ENCODE peak calls at places on chromosome 12, in eight cellular contexts. One of them, this sample, is unnamed.

GRCh38 chr12:75900781-75901254 is 130.8 kb downstream of the PHLDA1 start:
- DNase-seq in uterus: no peak
- DNase-seq in stomach: no peak
- DNase-seq in lower leg skin: no peak
- DNase-seq in cardiac muscle cell: no peak
- DNase-seq in LNCaP clone FGC: no peak
- DNase-seq in breast epithelium: no peak
- DNase-seq in left lung: no peak
- DNase-seq in this sample: no peak

GRCh38 chr12:71664411-71665108 is 459 bp downstream of the THAP2 start:
- DNase-seq in breast epithelium: no peak
- DNase-seq in stomach: no peak
- DNase-seq in left lung: no peak
- DNase-seq in uterus: no peak
- DNase-seq in cardiac muscle cell: peak; percentile 21
- DNase-seq in LNCaP clone FGC: no peak
- DNase-seq in lower leg skin: no peak
- DNase-seq in this sample: no peak

GRCh38 chr12:92186038-92186470 is 40.4 kb upstream of the BTG1 start:
- DNase-seq in breast epithelium: no peak
- DNase-seq in left lung: no peak
- DNase-seq in cardiac muscle cell: no peak
- DNase-seq in uterus: no peak
- DNase-seq in LNCaP clone FGC: no peak
- DNase-seq in stomach: no peak
- DNase-seq in lower leg skin: no peak
- DNase-seq in this sample: no peak

GRCh38 chr12:41442905-41443304 is 254.8 kb downstream of the PDZRN4 start:
- DNase-seq in uterus: no peak
- DNase-seq in lower leg skin: no peak
- DNase-seq in LNCaP clone FGC: no peak
- DNase-seq in breast epithelium: no peak
- DNase-seq in stomach: no peak
- DNase-seq in cardiac muscle cell: no peak
- DNase-seq in left lung: no peak
- DNase-seq in this sample: no peak

GRCh38 chr12:51752490-51752889 is 96.0 kb downstream of the FIGNL2 start:
- DNase-seq in lower leg skin: peak; percentile 29
- DNase-seq in breast epithelium: no peak
- DNase-seq in cardiac muscle cell: peak; percentile 91
- DNase-seq in stomach: peak; percentile 30
- DNase-seq in left lung: peak; percentile 41
- DNase-seq in uterus: peak; percentile 31
- DNase-seq in LNCaP clone FGC: peak; percentile 28
- DNase-seq in this sample: peak; percentile 67

GRCh38 chr12:93060666-93061413 is 131.7 kb upstream of the EEA1 start:
- DNase-seq in uterus: peak; percentile 42
- DNase-seq in breast epithelium: no peak
- DNase-seq in lower leg skin: no peak
- DNase-seq in cardiac muscle cell: peak; percentile 80
- DNase-seq in left lung: no peak
- DNase-seq in stomach: no peak
- DNase-seq in LNCaP clone FGC: no peak
- DNase-seq in this sample: no peak

GRCh38 chr12:32532951-32533350 is 133.6 kb downstream of the FGD4 start:
- DNase-seq in uterus: no peak
- DNase-seq in breast epithelium: no peak
- DNase-seq in LNCaP clone FGC: no peak
- DNase-seq in lower leg skin: no peak
- DNase-seq in cardiac muscle cell: no peak
- DNase-seq in left lung: no peak
- DNase-seq in stomach: no peak
- DNase-seq in this sample: no peak

GRCh38 chr12:110957652-110958051 is 37.3 kb upstream of the MYL2 start:
- DNase-seq in left lung: no peak
- DNase-seq in LNCaP clone FGC: no peak
- DNase-seq in cardiac muscle cell: no peak
- DNase-seq in lower leg skin: no peak
- DNase-seq in breast epithelium: no peak
- DNase-seq in stomach: no peak
- DNase-seq in uterus: no peak
- DNase-seq in this sample: no peak

DNA sequence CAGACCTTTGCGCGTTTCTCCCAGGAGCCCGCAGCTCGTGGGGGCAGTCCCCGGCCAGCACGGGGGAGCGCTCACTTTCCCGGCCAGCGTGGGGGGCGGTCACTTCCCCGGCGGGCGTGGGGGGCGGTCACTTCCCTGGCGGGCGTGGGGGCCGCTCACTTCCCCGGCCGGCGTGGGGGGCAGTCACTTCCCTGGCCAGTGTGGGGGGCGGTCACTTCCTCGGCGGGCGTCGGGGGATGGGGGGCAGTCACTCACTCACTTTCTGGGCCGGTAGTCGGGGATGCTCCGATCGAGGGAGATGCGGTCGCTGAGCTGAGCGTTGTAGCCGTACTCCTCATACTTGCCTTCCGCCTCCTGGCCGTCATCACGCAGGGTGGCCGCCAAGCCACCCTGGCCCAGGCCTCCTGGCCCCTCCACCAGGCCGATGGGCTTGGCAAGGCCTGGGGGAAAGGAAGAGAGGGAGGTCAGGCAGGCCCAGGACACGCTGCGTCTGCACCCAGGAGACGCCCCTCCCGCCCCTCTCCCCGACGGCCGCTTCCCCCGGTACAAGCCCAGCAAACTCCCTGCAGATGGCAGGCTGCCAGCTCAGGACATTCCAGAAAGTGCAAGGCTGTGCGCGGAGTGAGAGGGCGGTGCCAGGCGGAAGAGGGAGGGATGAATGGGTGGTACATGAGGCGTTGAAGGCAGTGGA is 43.3 kb downstream of the GALNT9 start:
- DNase-seq in lower leg skin: no peak
- DNase-seq in cardiac muscle cell: peak; percentile 93
- DNase-seq in breast epithelium: peak; percentile 67
- DNase-seq in LNCaP clone FGC: no peak
- DNase-seq in left lung: peak; percentile 59
- DNase-seq in uterus: peak; percentile 37
- DNase-seq in stomach: peak; percentile 48
- DNase-seq in this sample: no peak
- H3K4me3 ChIP-seq in lower leg skin: no peak overlapping the region
- H3K4me3 ChIP-seq in cardiac muscle cell: no peak overlapping the region
- H3K4me3 ChIP-seq in breast epithelium: no peak overlapping the region
- H3K4me3 ChIP-seq in LNCaP clone FGC: no peak overlapping the region
- H3K4me3 ChIP-seq in left lung: no peak overlapping the region
- H3K4me3 ChIP-seq in uterus: no peak overlapping the region
- H3K4me3 ChIP-seq in stomach: peak overlapping the region; percentile 14
- H3K4me3 ChIP-seq in this sample: no peak overlapping the region

DNA sequence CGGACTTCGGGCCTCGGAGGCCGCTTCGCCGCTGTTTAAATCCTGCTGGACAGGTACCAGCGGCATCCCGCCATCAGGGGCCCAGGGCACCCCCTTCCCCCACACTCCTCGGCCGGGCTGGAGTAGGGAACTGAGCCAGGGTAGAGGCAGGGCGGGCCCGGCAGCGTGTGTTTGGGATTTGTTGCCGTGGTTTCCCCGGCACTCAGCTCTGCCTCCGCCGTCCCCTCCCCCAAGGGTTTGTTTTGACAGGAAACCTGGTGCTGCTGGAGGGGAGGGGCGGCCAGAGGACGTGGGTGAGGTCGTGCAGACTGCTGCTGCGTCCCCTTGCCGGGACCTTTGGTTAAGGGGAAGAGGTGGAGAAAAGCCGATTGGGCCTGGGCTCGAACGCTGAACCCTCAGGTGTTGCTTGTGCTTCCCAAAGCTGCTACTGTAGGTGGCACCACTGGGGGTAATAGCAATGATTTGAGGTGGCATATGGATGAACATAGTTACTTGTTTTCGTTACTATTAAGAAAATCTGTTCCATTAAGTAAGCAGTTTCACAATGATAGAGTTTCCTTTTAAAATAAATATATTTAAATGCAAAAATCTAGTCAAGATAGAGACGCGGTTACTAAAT is 778 bp downstream of the TCP11L2 start:
- DNase-seq in lower leg skin: peak; percentile 87
- DNase-seq in stomach: peak; percentile 81
- DNase-seq in left lung: peak; percentile 93
- DNase-seq in LNCaP clone FGC: no peak
- DNase-seq in breast epithelium: peak; percentile 87
- DNase-seq in uterus: peak; percentile 80
- DNase-seq in cardiac muscle cell: peak; percentile 89
- DNase-seq in this sample: no peak
- TF ChIP-seq CTCF in lower leg skin: no peak
- TF ChIP-seq CTCF in stomach: no peak
- TF ChIP-seq CTCF in left lung: peak; percentile 7
- TF ChIP-seq CTCF in LNCaP clone FGC: peak; percentile 18
- TF ChIP-seq CTCF in breast epithelium: no peak
- TF ChIP-seq CTCF in uterus: no peak
- TF ChIP-seq CTCF in cardiac muscle cell: peak; percentile 6
- TF ChIP-seq CTCF in this sample: no peak

GRCh38 chr12:46891306-46891705 is 65.5 kb upstream of the SLC38A4 start:
- DNase-seq in LNCaP clone FGC: no peak
- DNase-seq in lower leg skin: no peak
- DNase-seq in cardiac muscle cell: no peak
- DNase-seq in stomach: no peak
- DNase-seq in uterus: no peak
- DNase-seq in left lung: no peak
- DNase-seq in breast epithelium: no peak
- DNase-seq in this sample: no peak
- H3K4me3 ChIP-seq in LNCaP clone FGC: no peak overlapping the region
- H3K4me3 ChIP-seq in lower leg skin: no peak overlapping the region
- H3K4me3 ChIP-seq in cardiac muscle cell: no peak overlapping the region
- H3K4me3 ChIP-seq in stomach: no peak overlapping the region
- H3K4me3 ChIP-seq in uterus: no peak overlapping the region
- H3K4me3 ChIP-seq in left lung: no peak overlapping the region
- H3K4me3 ChIP-seq in breast epithelium: no peak overlapping the region
- H3K4me3 ChIP-seq in this sample: no peak overlapping the region

DNA sequence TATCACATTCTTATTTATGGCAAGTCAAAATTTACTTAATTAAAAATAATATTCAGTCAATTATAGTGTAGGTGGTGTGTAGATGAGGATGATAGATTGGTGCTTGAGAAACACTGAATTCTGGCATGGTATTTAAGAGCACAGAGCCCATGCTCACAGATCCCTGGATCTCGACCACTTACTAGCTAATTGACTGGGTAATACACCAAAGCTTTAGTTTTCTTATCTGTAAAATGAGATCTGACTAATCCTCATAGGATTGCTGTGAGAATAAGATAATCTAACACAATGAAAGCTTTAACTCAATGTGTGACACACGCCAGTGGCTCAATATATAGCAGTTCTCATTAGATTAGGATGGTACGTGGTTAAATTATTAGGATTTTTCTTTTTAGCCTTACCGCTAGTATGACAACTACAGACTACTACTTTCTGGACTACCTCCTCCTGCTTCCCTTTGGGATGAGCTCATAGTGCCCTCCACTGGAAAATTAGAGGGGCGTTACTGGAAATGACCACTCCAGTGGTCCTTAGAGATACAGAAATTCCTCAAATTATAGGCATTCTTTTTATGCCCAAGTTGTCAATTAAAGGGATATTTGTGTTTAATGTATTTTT is 482.8 kb upstream of the TBX3 start:
- DNase-seq in cardiac muscle cell: peak; percentile 72
- DNase-seq in breast epithelium: no peak
- DNase-seq in lower leg skin: no peak
- DNase-seq in LNCaP clone FGC: no peak
- DNase-seq in uterus: no peak
- DNase-seq in left lung: no peak
- DNase-seq in stomach: no peak
- DNase-seq in this sample: no peak
- TF ChIP-seq CTCF in cardiac muscle cell: peak; percentile 32
- TF ChIP-seq CTCF in breast epithelium: no peak
- TF ChIP-seq CTCF in lower leg skin: no peak
- TF ChIP-seq CTCF in LNCaP clone FGC: peak; percentile 16
- TF ChIP-seq CTCF in uterus: no peak
- TF ChIP-seq CTCF in left lung: no peak
- TF ChIP-seq CTCF in stomach: no peak
- TF ChIP-seq CTCF in this sample: no peak